ENCODE peak calls at places on chromosomes 16 and 17, in eight cellular contexts. H, X, L, Q, A, Z, J and I are unnamed samples.

GRCh38 chr17:63998721-63999679 is 849 bp downstream of the PRR29 start:
- DNase-seq in Q (no peak), Z (no peak), J (no peak), L (no peak), H (no peak), A (no peak), X (no peak), I (no peak)

GRCh38 chr16:726188-726437 is 130 bp downstream of the CCDC78 start:
- DNase-seq in Q (no peak), J (no peak), H (no peak), X (no peak), A (no peak), L (no peak), Z (peak), I (no peak)

GRCh38 chr17:48198950-48199541 is 91.5 kb downstream of the SNX11 start:
- DNase-seq in X (no peak), Z (no peak), Q (no peak), A (no peak), J (no peak), L (no peak), H (no peak), I (no peak)

GRCh38 chr17:72296456-72296855 is 175.6 kb downstream of the SOX9 start:
- DNase-seq in A (no peak), L (no peak), Z (no peak), X (no peak), J (no peak), Q (no peak), H (no peak), I (peak)

GRCh38 chr17:59607817-59608403 is 11.8 kb upstream of the CLTC start:
- DNase-seq in H (no peak), Q (no peak), X (peak), A (peak), Z (no peak), L (no peak), J (no peak), I (no peak)

GRCh38 chr17:76721463-76721862 is 4.9 kb downstream of the JMJD6 start:
- DNase-seq in Q (no peak), L (peak), A (no peak), Z (no peak), H (no peak), X (no peak), J (no peak), I (no peak)

GRCh38 chr17:14301761-14302401 is 1.0 kb downstream of the HS3ST3B1 start:
- DNase-seq in X (peak), Z (no peak), L (peak), A (no peak), J (peak), H (peak), Q (peak), I (peak)

GRCh38 chr16:14013571-14014283 is 57.4 kb upstream of the MRTFB start:
- DNase-seq in X (peak), Z (peak), L (no peak), J (peak), A (peak), H (peak), Q (no peak), I (peak)

GRCh38 chr17:45137561-45138305 is 2.2 kb downstream of the ACBD4 start:
- DNase-seq in Z (no peak), X (no peak), A (no peak), J (no peak), H (no peak), Q (no peak), L (no peak), I (no peak)

GRCh38 chr17:77694391-77695363 is 263.8 kb upstream of the TNRC6C start:
- DNase-seq in L (peak), H (no peak), X (no peak), Q (no peak), J (no peak), Z (no peak), A (no peak), I (no peak)

GRCh38 chr17:2624292-2624731 is 30.9 kb downstream of the PAFAH1B1 start:
- DNase-seq in X (peak), Q (no peak), Z (no peak), A (no peak), H (no peak), J (no peak), L (no peak), I (no peak)

GRCh38 chr17:50148226-50149098 is 2.0 kb downstream of the PPP1R9B start:
- DNase-seq in Z (no peak), A (no peak), X (no peak), J (peak), L (peak), H (peak), Q (peak), I (no peak)

GRCh38 chr16:4114257-4115208 is 1.7 kb downstream of the ADCY9 start:
- DNase-seq in A (no peak), L (peak), H (no peak), Z (no peak), Q (no peak), X (no peak), J (no peak), I (no peak)

GRCh38 chr16:1763521-1764511 is 7.5 kb downstream of the NME3 start:
- DNase-seq in H (no peak), J (no peak), Z (no peak), Q (no peak), A (peak), X (no peak), L (no peak), I (peak)

GRCh38 chr17:76845524-76845923 is 22.7 kb upstream of the MGAT5B start:
- DNase-seq in Z (no peak), A (no peak), L (no peak), Q (no peak), J (no peak), H (no peak), X (no peak), I (peak)

GRCh38 chr17:56756536-56756935 is 77.2 kb downstream of the C17orf67 start:
- DNase-seq in H (peak), Q (no peak), L (no peak), J (no peak), X (peak), Z (no peak), A (no peak), I (peak)

GRCh38 chr17:48457080-48457836 is 27.2 kb upstream of the SKAP1 start:
- DNase-seq in L (peak), H (peak), Q (peak), J (no peak), Z (peak), A (peak), X (peak), I (peak)

GRCh38 chr17:4610162-4610561 is 25.8 kb downstream of the SMTNL2 start:
- DNase-seq in L (peak), A (no peak), X (no peak), Z (no peak), H (no peak), Q (no peak), J (no peak), I (no peak)

GRCh38 chr17:33302394-33302793 is 9.3 kb upstream of the ASIC2 start:
- DNase-seq in J (no peak), H (no peak), X (no peak), A (no peak), Q (no peak), L (no peak), Z (no peak), I (no peak)

GRCh38 chr17:78144736-78145641 is 1.2 kb upstream of the C17orf99 start:
- DNase-seq in J (no peak), L (peak), Q (no peak), H (no peak), A (no peak), X (no peak), Z (no peak), I (peak)

GRCh38 chr16:14037960-14038359 is 33.2 kb upstream of the MRTFB start:
- DNase-seq in H (no peak), Z (no peak), L (no peak), Q (no peak), J (no peak), A (no peak), X (no peak), I (no peak)

GRCh38 chr17:15436399-15437369 is 30.7 kb downstream of the CDRT4 start:
- DNase-seq in J (peak), H (peak), Q (no peak), A (peak), Z (no peak), X (peak), L (no peak), I (no peak)

GRCh38 chr17:7947651-7948050 is 15.6 kb downstream of the CNTROB start:
- DNase-seq in J (no peak), X (no peak), Q (no peak), Z (no peak), H (peak), L (no peak), A (no peak), I (no peak)

GRCh38 chr17:17132746-17133145 is 73.4 kb downstream of the PLD6 start:
- DNase-seq in Q (no peak), Z (no peak), L (no peak), H (no peak), J (no peak), A (no peak), X (peak), I (no peak)

GRCh38 chr17:1999557-2000251 is 25.4 kb downstream of the RTN4RL1 start:
- DNase-seq in L (peak), A (no peak), X (peak), Z (no peak), Q (no peak), H (peak), J (no peak), I (peak)

GRCh38 chr17:14622622-14623101 is 321.8 kb downstream of the HS3ST3B1 start:
- DNase-seq in Z (no peak), H (no peak), A (peak), Q (no peak), L (no peak), J (no peak), X (no peak), I (no peak)

GRCh38 chr16:86884256-86884655 is 305.9 kb downstream of the FOXL1 start:
- DNase-seq in L (peak), J (peak), A (no peak), Z (no peak), Q (no peak), X (no peak), H (no peak), I (no peak)

GRCh38 chr16:2033057-2033911 is 6.6 kb downstream of the NHERF2 start:
- DNase-seq in L (peak), A (no peak), Z (no peak), X (peak), J (peak), Q (no peak), H (peak), I (peak)

GRCh38 chr16:53055603-53056527 is 1.1 kb downstream of the CHD9 start:
- DNase-seq in Q (no peak), X (peak), Z (no peak), J (peak), L (no peak), H (peak), A (no peak), I (peak)

GRCh38 chr16:12669908-12670307 is 133.8 kb downstream of the CPPED1 start:
- DNase-seq in J (no peak), A (no peak), H (no peak), Z (no peak), X (no peak), Q (no peak), L (no peak), I (no peak)

GRCh38 chr17:62724398-62725146 is 83.5 kb downstream of the MARCHF10 start:
- DNase-seq in Q (peak), H (no peak), L (no peak), J (no peak), A (no peak), X (no peak), Z (no peak), I (no peak)

GRCh38 chr16:55809851-55810250 is 23.0 kb downstream of the CES1 start:
- DNase-seq in Q (no peak), H (no peak), A (no peak), X (no peak), Z (no peak), L (no peak), J (no peak), I (no peak)

GRCh38 chr16:89729863-89730574 is 8.7 kb downstream of the ZNF276 start:
- DNase-seq in Z (no peak), X (peak), J (no peak), L (no peak), Q (no peak), H (no peak), A (no peak), I (peak)

GRCh38 chr17:28796062-28796461 is 46.5 kb downstream of the FAM222B start:
- DNase-seq in Q (no peak), L (no peak), J (no peak), Z (peak), H (no peak), A (no peak), X (no peak), I (no peak)

GRCh38 chr16:4859190-4859899 is 12.1 kb downstream of the UBN1 start:
- DNase-seq in A (no peak), L (no peak), X (no peak), J (no peak), H (no peak), Z (no peak), Q (no peak), I (no peak)